ENCODE peak calls at places on chromosomes 3 and 15, in six cellular contexts. C is left lung, G is fibroblast of mammary gland, R is brain microvascular endothelial cell, N is AG10803, Z is astrocyte. E is an unnamed sample.

GRCh38 chr15:89052474-89052873 is 35.8 kb upstream of the ABHD2 start:
- DNase-seq in C (no peak), G (peak), R (peak), N (peak), Z (peak), E (peak)

GRCh38 chr15:81160312-81161214 is 26.5 kb downstream of the CFAP161 start:
- DNase-seq in C (no peak), G (peak), R (peak), N (peak), Z (peak), E (peak)

GRCh38 chr15:27826902-27827321 is 272.2 kb downstream of the OCA2 start:
- DNase-seq in C (no peak), G (peak), R (no peak), N (peak), Z (peak), E (peak)

GRCh38 chr15:80536231-80536630 is 132.0 kb downstream of the ARNT2 start:
- DNase-seq in C (no peak), G (no peak), R (no peak), N (no peak), Z (no peak), E (no peak)

GRCh38 chr15:92421980-92422379 is 28.3 kb downstream of the ST8SIA2 start:
- DNase-seq in C (no peak), G (peak), R (peak), N (peak), Z (peak), E (no peak)

GRCh38 chr3:62374375-62374876 is 1.1 kb upstream of the FEZF2 start:
- DNase-seq in C (peak), G (peak), R (peak), N (peak), Z (peak), E (no peak)

GRCh38 chr15:101376615-101377395 is 81.8 kb upstream of the SNRPA1 start:
- DNase-seq in C (peak), G (no peak), R (no peak), N (no peak), Z (no peak), E (no peak)

GRCh38 chr15:45536951-45537350 is 14.4 kb upstream of the SLC30A4 start:
- DNase-seq in C (no peak), G (no peak), R (no peak), N (no peak), Z (no peak), E (no peak)

GRCh38 chr15:26503998-26504397 is 268.9 kb downstream of the GABRB3 start:
- DNase-seq in C (no peak), G (no peak), R (no peak), N (no peak), Z (no peak), E (no peak)

GRCh38 chr3:9698293-9698692 is 5.3 kb upstream of the CPNE9 start:
- DNase-seq in C (no peak), G (no peak), R (no peak), N (no peak), Z (no peak), E (no peak)

GRCh38 chr3:55128201-55128870 is 200.5 kb upstream of the LRTM1 start:
- DNase-seq in C (no peak), G (peak), R (peak), N (peak), Z (peak), E (peak)

GRCh38 chr3:43707998-43708397 is 17.3 kb downstream of the ABHD5 start:
- DNase-seq in C (no peak), G (peak), R (peak), N (peak), Z (peak), E (peak)

GRCh38 chr3:70771426-70772147 is 459.1 kb upstream of the MDFIC2 start:
- DNase-seq in C (no peak), G (peak), R (no peak), N (peak), Z (peak), E (no peak)

GRCh38 chr3:168049366-168049974 is 46.3 kb downstream of the GOLIM4 start:
- DNase-seq in C (no peak), G (peak), R (no peak), N (peak), Z (peak), E (no peak)

GRCh38 chr3:71211083-71211482 is 372.4 kb downstream of the FOXP1 start:
- DNase-seq in C (no peak), G (peak), R (no peak), N (no peak), Z (no peak), E (no peak)

GRCh38 chr3:102791641-102792589 is 357.1 kb downstream of the ZPLD1 start:
- DNase-seq in C (no peak), G (peak), R (no peak), N (peak), Z (peak), E (peak)

GRCh38 chr3:16516695-16517481 is 3.4 kb upstream of the RFTN1 start:
- DNase-seq in C (no peak), G (peak), R (no peak), N (peak), Z (peak), E (no peak)

GRCh38 chr3:65020233-65020632 is 332.4 kb upstream of the ADAMTS9 start:
- DNase-seq in C (no peak), G (no peak), R (no peak), N (no peak), Z (no peak), E (no peak)

GRCh38 chr15:56244237-56244810 is 645 bp upstream of the RFX7 start:
- DNase-seq in C (no peak), G (peak), R (peak), N (peak), Z (peak), E (no peak)

DNA sequence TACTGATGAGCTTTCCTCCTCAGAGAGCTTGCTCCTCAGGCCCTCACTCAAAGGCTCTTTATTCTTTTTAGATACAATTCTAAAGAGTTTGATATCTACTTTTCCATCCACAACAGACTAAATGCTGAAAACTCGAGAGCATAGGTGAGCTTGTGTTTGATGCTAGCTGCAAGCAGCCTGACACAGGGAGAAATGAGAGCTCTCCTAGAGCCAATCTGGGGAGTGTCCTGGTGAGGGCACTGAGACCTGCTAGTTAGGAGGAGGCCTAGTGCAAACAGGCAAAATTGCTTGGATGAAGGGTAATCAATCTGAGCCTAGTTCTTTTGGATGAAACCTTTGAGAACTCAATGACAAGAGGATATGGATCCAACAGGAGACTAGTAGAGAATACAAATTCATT is 300.8 kb downstream of the ZBTB20 start:
- DNase-seq in C (no peak), G (no peak), R (no peak), N (no peak), Z (no peak), E (no peak)
- TF ChIP-seq CTCF in C (no peak), G (no peak), R (no peak), N (no peak), Z (no peak), E (no peak)

GRCh38 chr3:8503871-8504610 is 2.4 kb downstream of the LMCD1 start:
- DNase-seq in C (no peak), G (peak), R (no peak), N (no peak), Z (no peak), E (no peak)
- H3K4me3 ChIP-seq in C (peak), G (peak), R (peak), N (peak), Z (peak), E (no peak)

GRCh38 chr3:190863119-190863465 is 598 bp upstream of the GMNC start:
- DNase-seq in C (no peak), G (peak), R (no peak), N (no peak), Z (peak), E (no peak)

GRCh38 chr3:190862209-190863118 is at the start of gene GMNC:
- DNase-seq in C (peak), G (peak), R (peak), N (peak), Z (peak), E (no peak)

GRCh38 chr3:190865419-190865818 is 2.9 kb upstream of the GMNC start:
- DNase-seq in C (no peak), G (no peak), R (no peak), N (no peak), Z (no peak), E (no peak)

GRCh38 chr3:190864002-190864401 is 1.5 kb upstream of the GMNC start:
- DNase-seq in C (no peak), G (no peak), R (no peak), N (no peak), Z (no peak), E (no peak)

DNA sequence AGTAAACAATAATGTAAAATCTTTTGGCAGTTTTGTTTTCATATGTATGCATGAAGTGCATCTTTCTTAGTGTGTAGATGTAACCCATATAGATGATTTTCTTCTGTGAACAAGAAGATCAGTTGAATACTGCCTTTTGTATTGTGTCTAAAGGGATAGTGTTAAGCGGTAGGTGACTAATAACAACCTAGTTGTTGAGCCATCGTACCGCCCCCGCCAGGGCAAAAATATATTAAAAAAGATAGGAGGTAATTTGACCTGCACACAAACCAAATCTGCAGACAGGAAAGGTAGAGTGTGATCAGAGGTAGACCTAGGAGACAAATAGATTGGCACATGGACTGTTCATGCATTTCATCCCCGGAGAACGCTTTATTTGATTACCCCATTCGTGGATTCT is 3.3 kb upstream of the GMNC start:
- DNase-seq in C (no peak), G (peak), R (no peak), N (no peak), Z (no peak), E (no peak)
- TF ChIP-seq CTCF in C (no peak), G (no peak), R (peak), N (no peak), Z (no peak), E (no peak)

DNA sequence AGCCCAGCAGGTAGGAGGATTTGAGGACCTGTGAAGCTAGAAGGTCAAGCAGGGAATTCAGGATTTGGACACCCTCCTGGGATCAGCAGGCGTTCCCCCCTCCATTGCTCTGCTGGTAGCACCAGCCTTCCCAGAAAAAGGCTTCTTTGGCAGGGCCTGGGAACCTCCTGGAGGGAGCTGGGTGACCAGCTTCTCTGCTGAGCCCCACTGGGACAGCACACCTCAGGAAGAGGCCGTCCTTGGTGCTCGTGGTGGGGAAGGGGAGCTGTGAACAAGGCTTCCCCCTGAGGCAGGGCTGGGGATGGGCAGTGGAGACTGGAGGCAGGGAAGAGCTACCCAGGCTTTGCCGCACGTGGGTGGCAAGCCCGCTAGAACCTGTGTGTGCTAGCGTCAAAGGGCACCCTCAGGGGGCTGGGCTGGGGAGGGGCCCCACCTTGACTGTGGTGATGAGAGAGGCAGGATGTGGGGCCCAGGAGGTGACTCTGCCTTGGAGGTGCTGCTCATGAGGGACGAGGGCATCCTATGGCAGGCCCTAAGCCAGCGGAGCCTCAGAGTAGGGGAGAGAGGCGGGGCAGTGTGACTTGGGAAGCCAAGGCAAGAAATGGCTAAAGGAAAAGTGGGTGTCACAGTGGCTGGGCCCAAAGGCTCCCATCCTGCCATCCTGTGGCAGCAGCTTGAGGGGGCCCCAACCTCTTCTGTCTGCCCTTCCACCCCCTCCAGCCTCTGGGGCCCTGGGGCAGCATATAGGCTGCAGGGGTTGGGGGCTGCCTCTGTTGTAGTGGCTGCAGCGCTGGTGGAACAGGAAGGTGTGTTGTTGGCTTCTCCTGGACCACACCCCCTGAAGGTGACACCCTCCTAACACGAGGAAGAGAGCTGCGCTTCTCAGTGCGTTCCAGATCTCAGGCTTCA is 20.7 kb downstream of the KLF13 start:
- DNase-seq in C (no peak), G (no peak), R (no peak), N (no peak), Z (no peak), E (no peak)
- H3K4me3 ChIP-seq in C (no peak), G (no peak), R (no peak), N (no peak), Z (no peak), E (no peak)

GRCh38 chr3:121852256-121852655 is 17.2 kb downstream of the EAF2 start:
- DNase-seq in C (no peak), G (no peak), R (no peak), N (no peak), Z (no peak), E (no peak)

GRCh38 chr3:121855555-121855954 is 20.5 kb downstream of the EAF2 start:
- DNase-seq in C (no peak), G (peak), R (peak), N (no peak), Z (no peak), E (no peak)
- TF ChIP-seq CTCF in C (no peak), G (peak), R (peak), N (no peak), Z (peak), E (peak)